ENCODE peak calls at places on chromosome 9, in seven cellular contexts. F is amygdala; O is ELR; V is NCI-H460; T is fibroblast of the conjunctiva; I is activated CD4-positive, alpha-beta memory T cell treated with anti-CD3 and anti-CD28 coated beads for 36 hours; B is psoas muscle. A is an unnamed sample.

GRCh38 chr9:134491436-134491835 is 150.2 kb upstream of the COL5A1 start:
- DNase-seq in B (no peak), O (no peak), I (no peak), V (no peak), T (no peak), F (no peak), A (no peak)

GRCh38 chr9:132224645-132225044 is 62.8 kb downstream of the NTNG2 start:
- DNase-seq in I (no peak), O (no peak), B (no peak), F (no peak), T (no peak), V (no peak), A (no peak)

GRCh38 chr9:2859776-2860379 is 16.0 kb upstream of the PUM3 start:
- DNase-seq in F (peak; percentile 14), O (peak; percentile 67), I (peak; percentile 66), B (peak; percentile 68), V (peak; percentile 47), T (no peak), A (peak; percentile 67)

GRCh38 chr9:112059145-112059979 is 115.7 kb downstream of the SUSD1 start:
- DNase-seq in T (no peak), I (no peak), O (peak; percentile 95), V (peak; percentile 86), F (no peak), B (no peak), A (no peak)

GRCh38 chr9:93167185-93167584 is 16.8 kb upstream of the WNK2 start:
- DNase-seq in O (no peak), B (no peak), I (no peak), T (no peak), F (no peak), V (no peak), A (no peak)

GRCh38 chr9:101354143-101354764 is 30.6 kb downstream of the BAAT start:
- DNase-seq in O (peak; percentile 11), B (no peak), V (no peak), F (no peak), I (no peak), T (no peak), A (no peak)

GRCh38 chr9:102035929-102036328 is 297.5 kb upstream of the GRIN3A start:
- DNase-seq in I (no peak), T (no peak), O (peak; percentile 6), V (no peak), F (no peak), B (no peak), A (no peak)

GRCh38 chr9:101062686-101063085 is 34.2 kb downstream of the PLPPR1 start:
- DNase-seq in O (no peak), V (no peak), I (no peak), T (no peak), F (no peak), B (no peak), A (no peak)

GRCh38 chr9:28853487-28853886 is 1280.2 kb upstream of the C9orf72 start:
- DNase-seq in F (no peak), I (no peak), T (no peak), B (no peak), V (no peak), O (no peak), A (no peak)

GRCh38 chr9:93949073-93949693 is 6.0 kb downstream of the BARX1 start:
- DNase-seq in T (no peak), V (no peak), O (no peak), B (no peak), I (no peak), F (no peak), A (no peak)

GRCh38 chr9:116656535-116656934 is 30.6 kb upstream of the TRIM32 start:
- DNase-seq in T (no peak), I (no peak), B (no peak), F (no peak), O (no peak), V (no peak), A (no peak)

GRCh38 chr9:137111788-137112563 is 2.6 kb downstream of the DPP7 start:
- DNase-seq in B (peak; percentile 55), F (no peak), I (no peak), V (no peak), T (no peak), O (no peak), A (no peak)

GRCh38 chr9:85521331-85522197 is 220.2 kb downstream of the AGTPBP1 start:
- DNase-seq in I (no peak), F (peak; percentile 31), T (no peak), O (peak; percentile 6), B (peak; percentile 82), V (no peak), A (peak; percentile 75)

GRCh38 chr9:631596-631995 is 209.9 kb upstream of the DMRT1 start:
- DNase-seq in F (no peak), I (no peak), B (no peak), T (no peak), V (no peak), O (peak; percentile 11), A (no peak)

GRCh38 chr9:16521868-16522381 is 348.5 kb downstream of the BNC2 start:
- DNase-seq in I (no peak), V (no peak), O (peak; percentile 90), F (no peak), B (peak; percentile 42), T (peak; percentile 41), A (peak; percentile 16)

GRCh38 chr9:129368458-129368978 is 190.5 kb upstream of the IER5L start:
- DNase-seq in T (no peak), F (no peak), I (no peak), V (no peak), B (no peak), O (no peak), A (no peak)

GRCh38 chr9:130728721-130729120 is 35.1 kb downstream of the EXOSC2 start:
- DNase-seq in O (peak; percentile 90), V (no peak), B (no peak), T (peak; percentile 27), I (no peak), F (no peak), A (no peak)

GRCh38 chr9:101087426-101087825 is 58.9 kb downstream of the PLPPR1 start:
- DNase-seq in O (no peak), V (no peak), F (no peak), I (no peak), T (no peak), B (no peak), A (no peak)

GRCh38 chr9:6692433-6692832 is 46.9 kb upstream of the GLDC start:
- DNase-seq in V (no peak), F (no peak), I (no peak), O (no peak), T (no peak), B (no peak), A (no peak)

GRCh38 chr9:19114680-19115270 is 12.1 kb upstream of the HAUS6 start:
- DNase-seq in T (no peak), O (peak; percentile 80), B (no peak), I (no peak), F (no peak), V (no peak), A (no peak)

GRCh38 chr9:976258-976804 is at the start of gene DMRT3:
- DNase-seq in F (no peak), I (no peak), B (no peak), V (no peak), T (no peak), O (no peak), A (no peak)

GRCh38 chr9:101465330-101465915 is 29.8 kb upstream of the ALDOB start:
- DNase-seq in V (peak; percentile 85), B (no peak), O (peak; percentile 84), I (peak; percentile 13), T (peak; percentile 70), F (no peak), A (peak; percentile 31)

GRCh38 chr9:109098221-109098959 is 21.4 kb downstream of the TMEM245 start:
- DNase-seq in T (peak; percentile 75), I (no peak), V (no peak), O (peak; percentile 63), B (no peak), F (no peak), A (no peak)

GRCh38 chr9:22446950-22447606 is 454 bp downstream of the DMRTA1 start:
- DNase-seq in F (no peak), V (peak; percentile 61), T (no peak), I (peak; percentile 47), O (peak; percentile 59), B (peak; percentile 82), A (peak; percentile 62)

GRCh38 chr9:114317665-114318357 is 5.1 kb upstream of the ORM1 start:
- DNase-seq in T (peak; percentile 90), V (peak; percentile 44), F (no peak), I (peak; percentile 2), O (no peak), B (no peak), A (no peak)

GRCh38 chr9:134375011-134375390 is 48.7 kb downstream of the RXRA start:
- DNase-seq in F (no peak), V (no peak), B (peak; percentile 94), T (no peak), O (no peak), I (no peak), A (no peak)

GRCh38 chr9:71944754-71945409 is 33.4 kb downstream of the C9orf85 start:
- DNase-seq in F (no peak), O (peak; percentile 4), T (no peak), I (no peak), B (no peak), V (no peak), A (no peak)

GRCh38 chr9:130320697-130321080 is 55.1 kb downstream of the HMCN2 start:
- DNase-seq in F (no peak), I (no peak), V (no peak), B (peak; percentile 72), O (no peak), T (no peak), A (no peak)

GRCh38 chr9:77384406-77384805 is 207.1 kb downstream of the VPS13A start:
- DNase-seq in F (no peak), O (peak; percentile 81), B (no peak), I (no peak), V (no peak), T (peak; percentile 61), A (no peak)

GRCh38 chr9:72888943-72889342 is 63.9 kb downstream of the ALDH1A1 start:
- DNase-seq in F (no peak), V (no peak), O (no peak), T (no peak), I (no peak), B (no peak), A (no peak)

GRCh38 chr9:120715331-120715924 is 1.2 kb upstream of the MEGF9 start:
- DNase-seq in T (peak; percentile 33), O (peak; percentile 88), F (no peak), B (peak; percentile 81), V (no peak), I (no peak), A (peak; percentile 5)